ENCODE peak calls at places on chromosome 3, in six cellular contexts. One of them, this sample, is unnamed.

GRCh38 chr3:117719316-117719926 is 1009.8 kb downstream of the TUSC7 start:
- DNase-seq in fibroblast of the aortic adventitia: peak
- DNase-seq in body of pancreas: peak
- DNase-seq in fibroblast of mammary gland: peak
- DNase-seq in HS-27A: no peak
- DNase-seq in iris pigment epithelial cell: peak
- DNase-seq in this sample: peak

GRCh38 chr3:140711719-140712086 is 33.8 kb downstream of the TRIM42 start:
- DNase-seq in iris pigment epithelial cell: no peak
- DNase-seq in fibroblast of the aortic adventitia: no peak
- DNase-seq in HS-27A: no peak
- DNase-seq in fibroblast of mammary gland: no peak
- DNase-seq in body of pancreas: no peak
- DNase-seq in this sample: no peak

GRCh38 chr3:178277605-178278004 is 258.6 kb upstream of the KCNMB2 start:
- DNase-seq in iris pigment epithelial cell: no peak
- DNase-seq in fibroblast of mammary gland: peak
- DNase-seq in body of pancreas: peak
- DNase-seq in HS-27A: no peak
- DNase-seq in fibroblast of the aortic adventitia: peak
- DNase-seq in this sample: peak

GRCh38 chr3:13217736-13218540 is 144.7 kb upstream of the IQSEC1 start:
- DNase-seq in iris pigment epithelial cell: peak
- DNase-seq in fibroblast of mammary gland: no peak
- DNase-seq in HS-27A: no peak
- DNase-seq in body of pancreas: no peak
- DNase-seq in fibroblast of the aortic adventitia: no peak
- DNase-seq in this sample: no peak

GRCh38 chr3:42032693-42033349 is 58.3 kb upstream of the TRAK1 start:
- DNase-seq in body of pancreas: peak
- DNase-seq in fibroblast of mammary gland: peak
- DNase-seq in iris pigment epithelial cell: peak
- DNase-seq in fibroblast of the aortic adventitia: peak
- DNase-seq in HS-27A: peak
- DNase-seq in this sample: peak

GRCh38 chr3:41317718-41318117 is 118.4 kb downstream of the CTNNB1 start:
- DNase-seq in body of pancreas: no peak
- DNase-seq in fibroblast of mammary gland: peak
- DNase-seq in fibroblast of the aortic adventitia: peak
- DNase-seq in iris pigment epithelial cell: peak
- DNase-seq in HS-27A: no peak
- DNase-seq in this sample: no peak

GRCh38 chr3:158770254-158771017 is 31.4 kb upstream of the MFSD1 start:
- DNase-seq in fibroblast of mammary gland: peak
- DNase-seq in fibroblast of the aortic adventitia: peak
- DNase-seq in body of pancreas: no peak
- DNase-seq in iris pigment epithelial cell: peak
- DNase-seq in HS-27A: no peak
- DNase-seq in this sample: peak

GRCh38 chr3:59131016-59131771 is 81.4 kb upstream of the CFAP20DC start:
- DNase-seq in body of pancreas: no peak
- DNase-seq in iris pigment epithelial cell: no peak
- DNase-seq in fibroblast of mammary gland: peak
- DNase-seq in fibroblast of the aortic adventitia: no peak
- DNase-seq in HS-27A: no peak
- DNase-seq in this sample: no peak

GRCh38 chr3:62363275-62363674 is 10.1 kb downstream of the FEZF2 start:
- DNase-seq in HS-27A: no peak
- DNase-seq in fibroblast of mammary gland: no peak
- DNase-seq in iris pigment epithelial cell: no peak
- DNase-seq in fibroblast of the aortic adventitia: no peak
- DNase-seq in body of pancreas: no peak
- DNase-seq in this sample: no peak

This sample was measured in cardiac muscle cell.